ENCODE peak calls at places on chromosomes 7 and 10, in eight cellular contexts. R is sigmoid colon, M is A549, E is ovary, S is endothelial cell of umbilical vein, H is adrenal gland, B is prostate gland, F is heart left ventricle. A is an unnamed sample.

GRCh38 chr10:47449979-47450378 is 33.9 kb downstream of the ANXA8 start:
- DNase-seq in R (no peak), F (no peak), B (no peak), E (no peak), M (no peak), S (no peak), H (no peak), A (no peak)

GRCh38 chr10:44393834-44394547 is 9.1 kb upstream of the CXCL12 start:
- DNase-seq in M (no peak), B (no peak), R (no peak), E (no peak), S (no peak), H (no peak), F (no peak), A (no peak)

GRCh38 chr10:58817499-58817898 is 304.8 kb downstream of the BICC1 start:
- DNase-seq in R (no peak), F (no peak), E (no peak), S (peak; percentile 3), B (no peak), H (peak; percentile 19), M (peak; percentile 21), A (no peak)

GRCh38 chr7:68688416-68689086 is 909.7 kb upstream of the AUTS2 start:
- DNase-seq in H (no peak), R (no peak), M (no peak), S (no peak), B (no peak), F (no peak), E (no peak), A (no peak)

GRCh38 chr10:19730071-19730470 is 86.2 kb upstream of the PLXDC2 start:
- DNase-seq in R (no peak), S (no peak), E (no peak), H (no peak), B (no peak), M (no peak), F (no peak), A (no peak)

GRCh38 chr10:29702288-29703164 is 67.8 kb upstream of the SVIL start:
- DNase-seq in B (no peak), E (no peak), F (no peak), S (no peak), R (no peak), M (no peak), H (no peak), A (no peak)

GRCh38 chr10:26468691-26469090 is 30.6 kb downstream of the APBB1IP start:
- DNase-seq in E (no peak), S (no peak), F (no peak), B (no peak), R (no peak), H (no peak), M (no peak), A (no peak)

GRCh38 chr10:660413-660979 is 29.0 kb downstream of the DIP2C start:
- DNase-seq in B (no peak), H (no peak), E (no peak), M (no peak), F (no peak), R (peak; percentile 60), S (no peak), A (no peak)

GRCh38 chr10:107915277-107915634 is 750.8 kb upstream of the SORCS1 start:
- DNase-seq in B (no peak), S (no peak), F (no peak), E (no peak), H (no peak), M (peak; percentile 1), R (no peak), A (no peak)

GRCh38 chr10:118504044-118504944 is 91.2 kb downstream of the PRLHR start:
- DNase-seq in B (no peak), S (no peak), F (no peak), M (peak; percentile 77), E (no peak), R (no peak), H (no peak), A (no peak)

GRCh38 chr7:157603716-157604115 is 266.9 kb downstream of the DNAJB6 start:
- DNase-seq in H (no peak), E (no peak), S (no peak), M (no peak), R (peak; percentile 26), F (no peak), B (no peak), A (no peak)

GRCh38 chr7:157607218-157607617 is 270.4 kb downstream of the DNAJB6 start:
- DNase-seq in R (no peak), F (no peak), H (no peak), E (no peak), M (no peak), B (no peak), S (no peak), A (no peak)

GRCh38 chr7:157606140-157606539 is 269.3 kb downstream of the DNAJB6 start:
- DNase-seq in H (no peak), F (no peak), R (no peak), B (no peak), S (no peak), E (no peak), M (no peak), A (no peak)

GRCh38 chr7:157604661-157605381 is 268.0 kb downstream of the DNAJB6 start:
- DNase-seq in M (no peak), H (no peak), F (no peak), E (no peak), S (no peak), B (no peak), R (peak; percentile 59), A (no peak)

GRCh38 chr7:157605638-157606037 is 268.8 kb downstream of the DNAJB6 start:
- DNase-seq in R (peak; percentile 14), B (no peak), S (no peak), E (no peak), F (no peak), M (no peak), H (no peak), A (no peak)
- H3K9me3 ChIP-seq in R (no peaks in the 10 kb centered on the region), B (no peaks in the 10 kb centered on the region), S (no peaks in the 10 kb centered on the region), E (no peaks in the 10 kb centered on the region), F (no peaks in the 10 kb centered on the region), M (no peaks in the 10 kb centered on the region), H (no peaks in the 10 kb centered on the region), A (no peaks in the 10 kb centered on the region)

GRCh38 chr7:96589038-96589437 is 120.6 kb downstream of the SEM1 start:
- DNase-seq in S (no peak), B (no peak), R (no peak), M (no peak), F (no peak), H (no peak), E (no peak), A (no peak)

GRCh38 chr7:96596120-96596826 is 113.4 kb downstream of the SEM1 start:
- DNase-seq in S (peak; percentile 21), M (peak; percentile 2), R (no peak), H (no peak), E (peak; percentile 14), F (no peak), B (peak; percentile 8), A (no peak)

GRCh38 chr7:96591900-96592676 is 117.6 kb downstream of the SEM1 start:
- DNase-seq in E (no peak), F (no peak), H (no peak), M (no peak), R (no peak), B (no peak), S (no peak), A (no peak)

GRCh38 chr7:96591159-96591899 is 118.3 kb downstream of the SEM1 start:
- DNase-seq in M (no peak), B (no peak), S (no peak), F (no peak), E (no peak), H (no peak), R (no peak), A (no peak)
- TF ChIP-seq POLR2A in M (no peak), B (no peak), S (no peak), F (no peak), E (no peak), H (no peak), R (no peak), A (no peak)

DNA sequence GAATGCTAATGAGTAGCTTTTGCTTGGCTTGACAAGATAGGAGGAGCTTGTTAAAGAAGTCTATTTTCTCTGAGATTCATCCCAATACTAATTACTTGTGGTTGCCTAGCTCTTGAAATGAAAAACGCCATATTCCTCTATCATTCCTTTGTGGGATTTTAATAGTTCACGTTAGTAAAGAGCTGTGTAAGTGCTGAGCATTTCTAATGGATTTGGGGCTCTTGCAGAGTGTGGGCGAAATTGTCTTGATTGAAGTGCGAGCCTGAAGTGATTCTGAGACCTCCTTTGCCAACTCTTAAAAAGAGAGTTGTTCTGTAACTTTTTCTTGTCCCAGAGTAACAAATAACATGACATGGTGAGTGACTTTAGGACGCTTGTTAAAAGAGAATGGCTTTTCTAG is 45.2 kb downstream of the EXOC4 start:
- DNase-seq in B (no peak), H (no peak), M (no peak), S (no peak), F (no peak), E (no peak), R (no peak), A (no peak)
- H3K9me3 ChIP-seq in B (no peaks in the 10 kb centered on the region), H (no peaks in the 10 kb centered on the region), M (no peaks in the 10 kb centered on the region), S (no peaks in the 10 kb centered on the region), F (no peaks in the 10 kb centered on the region), E (no peaks in the 10 kb centered on the region), R (no peaks in the 10 kb centered on the region), A (no peaks in the 10 kb centered on the region)

DNA sequence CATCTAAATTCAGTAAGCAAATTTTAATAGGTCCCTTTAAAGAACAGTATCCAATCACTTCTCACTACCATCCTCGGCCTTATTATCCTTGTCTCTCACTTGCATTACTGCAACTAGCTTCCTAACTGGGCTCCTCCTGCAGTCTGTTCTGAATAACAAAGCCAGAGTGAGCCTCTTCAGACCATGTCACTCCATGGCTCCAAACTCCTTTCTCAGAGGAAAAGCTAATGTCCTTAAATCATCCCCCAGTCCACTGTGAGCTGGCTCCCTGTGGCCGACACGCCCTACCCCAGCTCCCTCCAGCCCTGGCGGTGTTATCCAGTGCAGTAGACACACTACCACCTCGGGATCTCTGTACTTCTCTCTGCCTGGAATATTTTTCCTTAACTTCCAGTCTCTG is 80.0 kb downstream of the EPC1 start:
- DNase-seq in H (no peak), M (no peak), F (no peak), S (no peak), R (no peak), B (no peak), E (no peak), A (no peak)
- TF ChIP-seq POLR2A in H (no peak), M (no peak), F (no peak), S (no peak), R (no peak), B (no peak), E (no peak), A (no peak)

GRCh38 chr7:51029586-51030230 is 247.0 kb upstream of the GRB10 start:
- DNase-seq in H (no peak), R (no peak), B (no peak), F (no peak), S (peak; percentile 11), E (no peak), M (no peak), A (no peak)
- H3K9me3 ChIP-seq in H (no peaks in the 10 kb centered on the region), R (no peaks in the 10 kb centered on the region), B (no peaks in the 10 kb centered on the region), F (no peaks in the 10 kb centered on the region), S (no peaks in the 10 kb centered on the region), E (no peaks in the 10 kb centered on the region), M (no peaks in the 10 kb centered on the region), A (no peaks in the 10 kb centered on the region)

GRCh38 chr7:38294926-38295325 is 21.5 kb upstream of the TARP start:
- DNase-seq in R (no peak), H (no peak), B (no peak), M (no peak), E (no peak), S (no peak), F (no peak), A (no peak)
- TF ChIP-seq POLR2A in R (no peak), H (no peak), B (no peak), M (no peak), E (no peak), S (no peak), F (no peak), A (no peak)

GRCh38 chr7:53657586-53657985 is 622.2 kb downstream of the POM121L12 start:
- DNase-seq in E (no peak), F (no peak), B (no peak), H (no peak), M (no peak), S (no peak), R (no peak), A (no peak)
- H3K9me3 ChIP-seq in E (no peaks in the 10 kb centered on the region), F (peaks cover 7% of the 10 kb centered on the region), B (no peaks in the 10 kb centered on the region), H (no peaks in the 10 kb centered on the region), M (no peaks in the 10 kb centered on the region), S (no peaks in the 10 kb centered on the region), R (no peaks in the 10 kb centered on the region), A (peaks cover 12% of the 10 kb centered on the region)

A was measured in stomach.